ENCODE peak calls at places on chromosomes 4 and X, in seven cellular contexts. D is CD8-positive, alpha-beta T cell; U is DND-41; P is left lung; J is heart right ventricle; B is body of pancreas; Z is upper lobe of left lung. C is an unnamed sample.

GRCh38 chr4:110869862-110870577 is 247.1 kb upstream of the PITX2 start:
- ATAC-seq in B (peak; percentile 24), P (no peak), Z (peak; percentile 45), J (no peak), U (no peak), D (no peak), C (peak; percentile 51)

GRCh38 chr4:154732669-154733068 is 11.1 kb upstream of the LRAT start:
- ATAC-seq in U (no peak), P (peak; percentile 90), B (no peak), Z (no peak), D (no peak), J (no peak), C (no peak)

GRCh38 chr4:74109894-74110605 is 11.1 kb upstream of the CXCL2 start:
- ATAC-seq in D (no peak), P (peak; percentile 61), B (peak; percentile 80), J (no peak), Z (peak; percentile 84), U (no peak), C (no peak)

GRCh38 chrX:130746709-130747347 is 156.2 kb downstream of the ENOX2 start:
- ATAC-seq in U (no peak), Z (peak; percentile 87), P (peak; percentile 46), B (no peak), J (no peak), D (no peak), C (no peak)

GRCh38 chr4:2924765-2925301 is 38.4 kb downstream of the NOP14 start:
- ATAC-seq in B (peak; percentile 38), D (no peak), U (no peak), P (peak; percentile 28), J (no peak), Z (peak; percentile 7), C (no peak)

GRCh38 chr4:182895791-182896292 is 21.3 kb downstream of the DCTD start:
- ATAC-seq in U (no peak), Z (no peak), J (no peak), D (no peak), P (peak; percentile 56), B (peak; percentile 87), C (no peak)

GRCh38 chr4:94216394-94216793 is 8.7 kb downstream of the SMARCAD1 start:
- ATAC-seq in Z (no peak), J (no peak), B (no peak), U (no peak), D (no peak), P (no peak), C (no peak)

GRCh38 chrX:101452051-101452450 is 33.2 kb upstream of the ARMCX4 start:
- ATAC-seq in U (no peak), B (no peak), Z (no peak), P (no peak), D (no peak), J (no peak), C (no peak)

GRCh38 chr4:156954598-156954997 is 17.0 kb downstream of the PDGFC start:
- ATAC-seq in Z (peak; percentile 83), D (no peak), P (peak; percentile 66), B (no peak), J (peak; percentile 66), U (no peak), C (peak; percentile 67)

GRCh38 chrX:39261446-39262147 is 460.3 kb downstream of the MID1IP1 start:
- ATAC-seq in Z (no peak), B (no peak), D (no peak), J (no peak), U (peak; percentile 67), P (peak; percentile 65), C (no peak)

GRCh38 chrX:2955281-2955680 is 26.1 kb upstream of the ARSD start:
- ATAC-seq in J (no peak), P (no peak), D (no peak), B (no peak), U (no peak), Z (no peak), C (no peak)

GRCh38 chr4:100799767-100800539 is 282.1 kb upstream of the EMCN start:
- ATAC-seq in J (no peak), P (no peak), U (peak; percentile 50), D (no peak), Z (no peak), B (no peak), C (no peak)

DNA sequence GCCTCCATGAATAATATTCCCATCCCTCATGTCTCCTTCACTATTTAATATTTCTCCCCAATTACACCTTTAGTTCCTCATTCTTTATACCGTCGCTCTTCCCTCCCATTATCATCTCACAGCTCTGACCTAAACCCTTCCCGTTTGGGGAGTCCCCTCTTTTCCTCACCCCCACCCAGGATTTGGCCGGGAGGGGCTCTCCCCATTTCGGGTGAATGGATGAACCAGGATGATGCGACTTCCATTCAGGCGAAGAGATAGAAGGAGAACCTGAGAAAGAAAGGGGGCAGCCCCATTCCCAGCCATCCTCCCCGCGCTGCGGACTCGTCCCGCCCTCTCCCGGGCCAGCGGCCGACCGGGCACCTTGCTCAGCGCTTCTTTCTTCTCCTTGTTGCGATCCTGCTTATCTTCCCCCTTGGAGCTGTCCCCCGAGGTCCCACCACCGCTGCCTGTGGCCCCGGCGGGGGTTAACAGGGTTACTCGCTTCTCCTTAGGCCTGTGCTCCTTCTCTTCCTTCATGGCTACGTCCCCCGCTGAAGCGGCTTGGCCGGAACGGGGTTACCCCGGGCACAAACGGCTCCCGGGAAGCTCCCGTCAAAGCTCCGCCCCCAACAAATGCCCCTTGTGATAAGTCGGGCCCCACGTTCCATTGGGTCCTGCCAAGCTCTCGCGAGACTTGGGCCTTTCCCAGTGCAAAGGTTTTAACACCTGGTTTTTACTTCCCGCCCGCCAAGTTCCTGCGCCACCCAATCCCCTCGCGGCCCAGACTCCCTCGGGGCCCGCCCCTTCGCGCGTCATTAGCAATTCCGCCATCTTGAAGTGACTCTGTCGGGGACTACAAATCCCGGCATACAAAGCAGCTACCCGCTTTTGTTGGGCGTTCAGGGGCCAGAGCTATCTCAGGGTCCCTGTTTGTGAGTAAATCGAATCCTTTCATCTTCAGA is at the start of gene UPF3B:
- ATAC-seq in Z (peak; percentile 98), U (peak; percentile 94), D (peak; percentile 97), P (peak; percentile 98), J (peak; percentile 97), B (peak; percentile 98), C (peak; percentile 97)
- TF ChIP-seq CTCF in Z (no peak), U (no peak), D (no peak), P (no peak), J (peak; percentile 6), B (no peak), C (no peak)

GRCh38 chr4:174434455-174434854 is 87.8 kb downstream of the HPGD start:
- ATAC-seq in B (no peak), D (no peak), Z (no peak), U (no peak), P (no peak), J (no peak), C (no peak)

GRCh38 chr4:174437756-174438155 is 84.5 kb downstream of the HPGD start:
- ATAC-seq in B (no peak), U (no peak), P (peak; percentile 33), Z (no peak), J (no peak), D (no peak), C (no peak)

GRCh38 chr4:174437324-174437723 is 85.0 kb downstream of the HPGD start:
- ATAC-seq in U (no peak), Z (no peak), J (no peak), P (peak; percentile 92), B (no peak), D (no peak), C (no peak)

GRCh38 chr4:174438711-174439110 is 83.6 kb downstream of the HPGD start:
- ATAC-seq in Z (no peak), P (no peak), U (no peak), B (no peak), D (no peak), J (no peak), C (no peak)

DNA sequence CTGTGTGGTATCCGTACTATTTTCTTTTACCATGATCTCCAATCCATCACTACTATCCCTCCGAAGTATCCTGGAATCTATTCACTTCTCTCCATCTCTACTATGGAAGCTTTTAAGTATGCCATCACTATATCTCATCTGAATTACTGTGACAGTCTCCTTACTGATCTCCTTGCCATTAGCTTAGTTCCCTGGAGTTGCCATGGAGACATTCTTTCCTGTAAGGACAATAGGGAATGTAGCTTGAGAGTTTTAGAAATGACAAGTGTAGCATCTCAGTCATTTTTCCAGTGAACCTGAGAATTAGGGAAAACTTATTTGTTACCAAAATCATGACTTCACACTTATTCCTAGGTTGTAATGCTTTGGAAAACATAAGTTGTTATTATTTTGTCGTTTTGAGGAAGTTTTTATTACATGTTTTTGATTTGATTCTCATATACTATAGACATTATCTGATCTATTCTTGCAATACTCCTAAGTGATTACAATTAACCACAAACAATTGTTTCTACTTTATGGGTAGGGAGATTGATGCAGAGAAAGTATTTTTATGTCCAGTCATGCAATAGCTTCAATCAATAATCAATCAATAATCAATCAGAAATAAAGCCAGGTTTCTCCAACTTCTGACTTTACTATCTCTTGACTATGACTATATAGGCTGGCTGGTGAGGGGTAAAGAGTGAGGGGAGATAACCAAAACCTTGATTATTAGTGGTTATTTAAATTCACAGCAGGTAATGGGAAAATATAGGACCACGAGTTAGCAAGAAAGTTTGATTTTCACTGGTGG is 86.1 kb downstream of the HPGD start:
- ATAC-seq in P (no peak), D (no peak), Z (no peak), B (no peak), J (no peak), U (no peak), C (no peak)
- TF ChIP-seq CTCF in P (no peak), D (no peak), Z (no peak), B (no peak), J (no peak), U (no peak), C (no peak)

GRCh38 chrX:48509245-48509590 is 426 bp downstream of the PORCN start:
- ATAC-seq in B (no peak), P (peak; percentile 9), Z (peak; percentile 11), D (peak; percentile 54), J (no peak), U (peak; percentile 35), C (peak; percentile 26)
- TF ChIP-seq CTCF in B (no peak), P (no peak), Z (no peak), D (no peak), J (no peak), U (no peak), C (no peak)

DNA sequence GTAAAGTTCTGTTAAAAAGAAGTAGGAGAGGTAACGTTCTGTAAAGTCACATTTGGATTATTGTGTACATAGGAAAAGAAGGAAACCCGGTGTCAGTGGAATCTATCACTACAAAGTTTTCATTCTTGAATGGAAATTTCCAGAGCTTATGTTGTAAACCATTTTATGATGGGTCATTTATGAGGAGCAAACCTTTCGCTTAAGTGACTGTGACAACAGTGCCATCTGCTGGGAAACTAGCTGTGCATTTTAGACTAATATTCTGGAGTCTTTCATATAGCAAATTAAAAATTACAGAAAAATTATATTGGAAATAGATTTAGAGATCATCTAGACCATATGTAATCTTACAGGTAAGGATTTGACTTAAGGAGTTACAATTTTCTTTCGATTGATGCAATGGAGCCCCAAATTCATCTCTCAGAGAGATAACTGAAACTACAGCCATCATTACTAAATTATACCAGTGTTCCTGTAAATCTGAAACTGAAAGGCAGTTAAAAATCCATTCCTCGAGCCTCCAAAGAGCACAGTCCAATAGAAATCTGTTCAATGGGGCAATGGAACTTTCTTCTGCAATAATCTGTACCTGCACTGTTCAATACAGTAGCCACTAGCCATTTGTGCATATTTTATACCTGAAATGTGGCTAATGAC is 26.9 kb downstream of the ASB9 start:
- ATAC-seq in Z (no peak), D (no peak), P (peak; percentile 65), B (no peak), J (no peak), U (no peak), C (no peak)
- TF ChIP-seq CTCF in Z (peak; percentile 40), D (peak; percentile 56), P (no peak), B (peak; percentile 36), J (peak; percentile 55), U (peak; percentile 63), C (peak; percentile 36)

GRCh38 chrX:65985922-65986588 is 53.8 kb downstream of the VSIG4 start:
- ATAC-seq in Z (peak; percentile 84), J (peak; percentile 87), B (no peak), U (peak; percentile 98), D (peak; percentile 97), P (peak; percentile 99), C (peak; percentile 71)
- TF ChIP-seq CTCF in Z (peak; percentile 58), J (peak; percentile 53), B (peak; percentile 47), U (peak; percentile 74), D (peak; percentile 47), P (peak; percentile 52), C (peak; percentile 56)